ENCODE peak calls at places on chromosomes 12 and 14, in five cellular contexts. W is iris pigment epithelial cell, Y is fibroblast of lung, C is ACHN, K is progenitor cell of endocrine pancreas. M is an unnamed sample.

GRCh38 chr12:65656904-65657351 is 167.4 kb upstream of the HMGA2 start:
- DNase-seq in W (peak; percentile 99), Y (peak; percentile 99), C (peak; percentile 100), K (no peak), M (peak; percentile 100)

GRCh38 chr12:11108862-11109261 is 16.7 kb upstream of the TAS2R43 start:
- DNase-seq in W (no peak), Y (no peak), C (no peak), K (no peak), M (no peak)

GRCh38 chr12:94677778-94678177 is 27.4 kb upstream of the TMCC3 start:
- DNase-seq in W (peak; percentile 22), Y (no peak), C (no peak), K (no peak), M (no peak)

GRCh38 chr14:50082784-50083466 is 33.4 kb downstream of the VCPKMT start:
- DNase-seq in W (peak; percentile 73), Y (peak; percentile 75), C (no peak), K (no peak), M (no peak)

GRCh38 chr12:64389154-64389553 is 1.4 kb downstream of the C12orf56 start:
- DNase-seq in W (no peak), Y (no peak), C (no peak), K (no peak), M (no peak)

GRCh38 chr12:128693115-128693514 is 130.6 kb downstream of the SLC15A4 start:
- DNase-seq in W (no peak), Y (no peak), C (no peak), K (no peak), M (no peak)

GRCh38 chr12:66365718-66366485 is 63.6 kb downstream of the HELB start:
- DNase-seq in W (peak; percentile 48), Y (peak; percentile 8), C (no peak), K (no peak), M (peak; percentile 55)

GRCh38 chr14:101761881-101762529 is 496 bp downstream of the PPP2R5C start:
- DNase-seq in W (peak; percentile 4), Y (peak; percentile 2), C (no peak), K (peak; percentile 52), M (peak; percentile 20)

GRCh38 chr12:131089526-131090253 is 136.0 kb downstream of the ADGRD1 start:
- DNase-seq in W (no peak), Y (no peak), C (no peak), K (no peak), M (no peak)

GRCh38 chr14:72177246-72177645 is 245.0 kb downstream of the RGS6 start:
- DNase-seq in W (no peak), Y (no peak), C (no peak), K (no peak), M (no peak)

GRCh38 chr12:22709292-22709691 is 84.3 kb downstream of the ETNK1 start:
- DNase-seq in W (peak; percentile 14), Y (no peak), C (peak; percentile 66), K (no peak), M (peak; percentile 51)

GRCh38 chr12:76588881-76589565 is 29.5 kb upstream of the OSBPL8 start:
- DNase-seq in W (peak; percentile 98), Y (peak; percentile 80), C (no peak), K (no peak), M (peak; percentile 91)

GRCh38 chr14:35161231-35161630 is 38.9 kb downstream of the PRORP start:
- DNase-seq in W (peak; percentile 69), Y (no peak), C (peak; percentile 30), K (no peak), M (no peak)

GRCh38 chr14:35387209-35387608 is 17.3 kb downstream of the NFKBIA start:
- DNase-seq in W (no peak), Y (no peak), C (no peak), K (no peak), M (no peak)

GRCh38 chr14:41350476-41350875 is 256.2 kb upstream of the LRFN5 start:
- DNase-seq in W (no peak), Y (no peak), C (no peak), K (no peak), M (no peak)

GRCh38 chr14:95498622-95499353 is 17.7 kb downstream of the SYNE3 start:
- DNase-seq in W (no peak), Y (no peak), C (no peak), K (no peak), M (no peak)

GRCh38 chr12:10636611-10637010 is 23.2 kb upstream of the MAGOHB start:
- DNase-seq in W (no peak), Y (no peak), C (no peak), K (no peak), M (no peak)

GRCh38 chr12:48980389-48980952 is 2.3 kb downstream of the WNT1 start:
- DNase-seq in W (no peak), Y (no peak), C (peak; percentile 43), K (no peak), M (no peak)